ENCODE peak calls at places on chromosomes 13 and 19, in five cellular contexts. L, Q, W, Z and N are unnamed samples.

GRCh38 chr13:80655778-80656518 is 315.0 kb upstream of the SPRY2 start:
- DNase-seq in L (no peak), Q (no peak), W (no peak), Z (no peak), N (no peak)

GRCh38 chr19:46761418-46761831 is 15.2 kb upstream of the STRN4 start:
- DNase-seq in L (no peak), Q (no peak), W (no peak), Z (no peak), N (no peak)

GRCh38 chr13:102311433-102311796 is 90.4 kb downstream of the FGF14 start:
- DNase-seq in L (no peak), Q (no peak), W (no peak), Z (no peak), N (no peak)

GRCh38 chr19:38062959-38063786 is 156.2 kb downstream of the SIPA1L3 start:
- DNase-seq in L (no peak), Q (no peak), W (no peak), Z (no peak), N (no peak)

GRCh38 chr13:98507060-98507797 is 69.7 kb downstream of the STK24 start:
- DNase-seq in L (no peak), Q (no peak), W (peak; percentile 72), Z (no peak), N (no peak)

GRCh38 chr13:39506559-39507390 is 96.2 kb downstream of the LHFPL6 start:
- DNase-seq in L (no peak), Q (no peak), W (no peak), Z (no peak), N (no peak)

GRCh38 chr13:72890546-72890945 is 108.6 kb downstream of the PIBF1 start:
- DNase-seq in L (no peak), Q (no peak), W (no peak), Z (no peak), N (no peak)

GRCh38 chr19:39406656-39407393 is at the start of gene ZFP36:
- DNase-seq in L (peak; percentile 85), Q (peak; percentile 88), W (peak; percentile 91), Z (peak; percentile 77), N (peak; percentile 95)

GRCh38 chr19:16040642-16041041 is 35.7 kb upstream of the TPM4 start:
- DNase-seq in L (no peak), Q (no peak), W (no peak), Z (no peak), N (no peak)

GRCh38 chr19:51098366-51099069 is 9.7 kb downstream of the CTU1 start:
- DNase-seq in L (no peak), Q (peak; percentile 24), W (peak; percentile 65), Z (no peak), N (no peak)

GRCh38 chr13:92320323-92320722 is 906.3 kb upstream of the GPC6 start:
- DNase-seq in L (no peak), Q (no peak), W (no peak), Z (no peak), N (no peak)
- TF ChIP-seq CTCF in L (no peak), Q (no peak), W (no peak), Z (no peak), N (no peak)

GRCh38 chr19:49151339-49152217 is 3.6 kb downstream of the HRC start:
- DNase-seq in L (no peak), Q (no peak), W (peak; percentile 56), Z (no peak), N (peak; percentile 27)

GRCh38 chr19:49150944-49151243 is 4.3 kb downstream of the HRC start:
- DNase-seq in L (no peak), Q (no peak), W (no peak), Z (no peak), N (no peak)

GRCh38 chr19:49149652-49150105 is 5.5 kb downstream of the HRC start:
- DNase-seq in L (no peak), Q (no peak), W (peak; percentile 61), Z (no peak), N (no peak)

GRCh38 chr19:49148784-49149651 is 6.2 kb downstream of the HRC start:
- DNase-seq in L (peak; percentile 74), Q (peak; percentile 66), W (peak; percentile 97), Z (peak; percentile 99), N (peak; percentile 68)

GRCh38 chr19:49150106-49150943 is 4.9 kb downstream of the HRC start:
- DNase-seq in L (peak; percentile 68), Q (no peak), W (peak; percentile 85), Z (no peak), N (peak; percentile 66)
- H3K4me3 ChIP-seq in L (peak overlapping the region; percentile 43), Q (peak overlapping the region; percentile 60), W (peak overlapping the region; percentile 80), Z (peak overlapping the region; percentile 79), N (peak overlapping the region; percentile 61)

GRCh38 chr19:49436381-49437017 is 4.8 kb downstream of the SLC17A7 start:
- DNase-seq in L (peak; percentile 72), Q (no peak), W (no peak), Z (no peak), N (peak; percentile 79)
- TF ChIP-seq CTCF in L (no peak), Q (no peak), W (no peak), Z (no peak), N (no peak)

GRCh38 chr19:489418-490196 is 6.7 kb upstream of the MADCAM1 start:
- DNase-seq in L (no peak), Q (no peak), W (no peak), Z (no peak), N (no peak)

GRCh38 chr19:491146-491741 is 5.0 kb upstream of the MADCAM1 start:
- DNase-seq in L (no peak), Q (no peak), W (no peak), Z (no peak), N (peak; percentile 47)

GRCh38 chr19:494171-495046 is 1.9 kb upstream of the MADCAM1 start:
- DNase-seq in L (no peak), Q (no peak), W (no peak), Z (no peak), N (no peak)

GRCh38 chr19:493391-494170 is 2.7 kb upstream of the MADCAM1 start:
- DNase-seq in L (no peak), Q (no peak), W (no peak), Z (no peak), N (no peak)

GRCh38 chr19:492091-492531 is 4.2 kb upstream of the MADCAM1 start:
- DNase-seq in L (no peak), Q (peak; percentile 33), W (no peak), Z (no peak), N (no peak)
- H3K4me3 ChIP-seq in L (no peak overlapping the region), Q (no peak overlapping the region), W (no peak overlapping the region), Z (no peak overlapping the region), N (no peak overlapping the region)

GRCh38 chr19:49587227-49587626 is 3.8 kb upstream of the PRR12 start:
- DNase-seq in L (no peak), Q (no peak), W (no peak), Z (no peak), N (no peak)

GRCh38 chr19:49590971-49591730 is at the start of gene PRR12:
- DNase-seq in L (peak; percentile 85), Q (peak; percentile 53), W (peak; percentile 62), Z (no peak), N (peak; percentile 87)

GRCh38 chr19:49589391-49589790 is 1.6 kb upstream of the PRR12 start:
- DNase-seq in L (no peak), Q (no peak), W (no peak), Z (no peak), N (no peak)

GRCh38 chr19:49590071-49590970 is 661 bp upstream of the PRR12 start:
- DNase-seq in L (peak; percentile 94), Q (peak; percentile 91), W (peak; percentile 96), Z (peak; percentile 95), N (peak; percentile 98)

DNA sequence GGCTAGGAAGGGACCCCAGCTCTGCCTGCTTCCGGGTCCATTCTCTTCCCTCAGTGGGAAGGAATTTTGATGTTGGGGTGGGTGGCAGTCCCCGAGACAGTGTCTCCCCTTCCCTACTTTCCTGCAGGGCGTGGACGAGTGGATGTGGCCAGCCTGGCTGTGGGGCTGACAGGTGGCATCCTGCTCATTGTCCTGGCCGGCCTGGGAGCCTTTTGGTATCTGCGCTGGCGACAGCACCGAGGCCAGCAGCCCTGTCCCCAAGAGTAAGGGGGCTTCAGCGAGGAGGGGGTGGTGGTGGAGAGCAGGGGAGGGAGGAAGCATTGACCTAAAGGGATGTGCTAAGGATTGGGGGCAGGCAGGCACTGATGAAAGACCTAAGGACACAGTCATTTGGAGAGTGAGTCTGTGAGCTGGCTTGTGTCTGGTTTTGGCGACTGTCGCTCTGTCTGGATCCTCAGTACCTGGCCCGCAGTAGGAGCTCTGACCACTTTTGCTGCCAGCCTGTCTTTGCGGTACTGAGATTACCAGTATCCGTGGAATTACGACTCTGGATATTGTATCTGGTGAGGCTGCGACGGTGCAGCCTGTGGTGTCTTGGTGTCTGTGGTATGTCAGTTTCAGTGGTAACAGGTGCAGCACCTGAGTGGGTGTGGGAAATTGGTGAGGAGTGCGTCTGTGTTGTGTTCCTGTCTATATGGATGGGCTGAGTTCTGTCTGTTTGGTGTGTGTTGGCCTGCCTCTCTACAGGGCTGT is 2.4 kb upstream of the PRR12 start:
- DNase-seq in L (no peak), Q (no peak), W (no peak), Z (no peak), N (peak; percentile 65)
- TF ChIP-seq CTCF in L (no peak), Q (no peak), W (no peak), Z (no peak), N (no peak)

GRCh38 chr13:22893777-22894176 is 287.0 kb upstream of the SGCG start:
- DNase-seq in L (no peak), Q (no peak), W (no peak), Z (no peak), N (no peak)
- H3K4me3 ChIP-seq in L (no peak overlapping the region), Q (no peak overlapping the region), W (no peak overlapping the region), Z (no peak overlapping the region), N (no peak overlapping the region)

GRCh38 chr13:113245858-113246791 is 36.7 kb downstream of the CUL4A start:
- DNase-seq in L (no peak), Q (no peak), W (no peak), Z (no peak), N (no peak)
- TF ChIP-seq CTCF in L (peak; percentile 29), Q (no peak), W (peak; percentile 32), Z (no peak), N (no peak)

GRCh38 chr19:30229524-30230174 is 142.5 kb upstream of the ZNF536 start:
- DNase-seq in L (no peak), Q (no peak), W (no peak), Z (no peak), N (no peak)
- H3K4me3 ChIP-seq in L (no peak overlapping the region), Q (no peak overlapping the region), W (peak overlapping the region; percentile 71), Z (no peak overlapping the region), N (no peak overlapping the region)